ENCODE peak calls at places on chromosomes 11 and 22, in five cellular contexts. B is hippocampal formation; S is Daoy; F is NAMALWA; Z is activated CD8-positive, alpha-beta memory T cell treated with anti-CD3 and anti-CD28 coated beads, Interleukin-2, amount 50 U/mL, for 48 hours. Q is an unnamed sample.

GRCh38 chr11:75733346-75734107 is 15.9 kb downstream of the MOGAT2 start:
- DNase-seq in B (no peak), S (peak), F (no peak), Z (no peak), Q (no peak)

GRCh38 chr11:123129920-123130319 is 65.1 kb downstream of the CLMP start:
- DNase-seq in B (no peak), S (peak), F (no peak), Z (no peak), Q (no peak)

GRCh38 chr11:60959445-60959844 is 7.5 kb upstream of the SLC15A3 start:
- DNase-seq in B (no peak), S (no peak), F (no peak), Z (no peak), Q (no peak)

GRCh38 chr11:36037031-36037430 is 93.2 kb downstream of the LDLRAD3 start:
- DNase-seq in B (no peak), S (peak), F (no peak), Z (no peak), Q (no peak)

GRCh38 chr11:61728940-61729219 is 23.6 kb upstream of the MYRF start:
- DNase-seq in B (no peak), S (peak), F (no peak), Z (no peak), Q (no peak)

GRCh38 chr11:121004196-121004840 is 19.6 kb upstream of the TBCEL start:
- DNase-seq in B (no peak), S (no peak), F (no peak), Z (no peak), Q (no peak)

GRCh38 chr11:116840224-116840745 is 2.9 kb upstream of the APOA1 start:
- DNase-seq in B (no peak), S (no peak), F (no peak), Z (no peak), Q (peak)

GRCh38 chr22:19610518-19611253 is 86.5 kb upstream of the CLDN5 start:
- DNase-seq in B (no peak), S (no peak), F (no peak), Z (peak), Q (no peak)

GRCh38 chr11:31799036-31799793 is 11.9 kb downstream of the PAX6 start:
- DNase-seq in B (no peak), S (no peak), F (no peak), Z (no peak), Q (no peak)

GRCh38 chr11:1546536-1547466 is 25.3 kb downstream of the DUSP8 start:
- DNase-seq in B (no peak), S (peak), F (peak), Z (peak), Q (peak)

GRCh38 chr22:46320716-46321386 is 14.7 kb upstream of the TRMU start:
- DNase-seq in B (no peak), S (no peak), F (no peak), Z (no peak), Q (no peak)

GRCh38 chr11:102783720-102784119 is 3.3 kb upstream of the MMP10 start:
- DNase-seq in B (no peak), S (no peak), F (no peak), Z (no peak), Q (no peak)

GRCh38 chr11:66543263-66544107 is 2.4 kb downstream of the ZDHHC24 start:
- DNase-seq in B (peak), S (no peak), F (peak), Z (peak), Q (peak)

GRCh38 chr22:45455212-45455611 is 41.7 kb downstream of the RIBC2 start:
- DNase-seq in B (no peak), S (no peak), F (no peak), Z (no peak), Q (no peak)

GRCh38 chr11:134030853-134031252 is 38.0 kb upstream of the JAM3 start:
- DNase-seq in B (no peak), S (no peak), F (peak), Z (no peak), Q (no peak)

GRCh38 chr11:77182542-77183420 is 54.7 kb downstream of the MYO7A start:
- DNase-seq in B (no peak), S (no peak), F (no peak), Z (no peak), Q (no peak)

GRCh38 chr11:31803813-31804438 is 7.2 kb downstream of the PAX6 start:
- DNase-seq in B (no peak), S (no peak), F (no peak), Z (no peak), Q (peak)

GRCh38 chr11:68081691-68082090 is 39.5 kb downstream of the CHKA start:
- DNase-seq in B (no peak), S (no peak), F (no peak), Z (no peak), Q (no peak)

GRCh38 chr11:112995423-112996084 is 34.3 kb downstream of the NCAM1 start:
- DNase-seq in B (no peak), S (no peak), F (no peak), Z (no peak), Q (no peak)

GRCh38 chr22:29782061-29782845 is 15.1 kb downstream of the UQCR10 start:
- DNase-seq in B (peak), S (peak), F (no peak), Z (no peak), Q (no peak)

GRCh38 chr11:85809881-85810280 is 1.1 kb downstream of the SYTL2 start:
- DNase-seq in B (peak), S (peak), F (peak), Z (no peak), Q (peak)

GRCh38 chr11:129251067-129251466 is 58.9 kb upstream of the ARHGAP32 start:
- DNase-seq in B (no peak), S (peak), F (no peak), Z (no peak), Q (no peak)

GRCh38 chr11:94602430-94603372 is 35.5 kb downstream of the PIWIL4 start:
- DNase-seq in B (no peak), S (peak), F (peak), Z (no peak), Q (peak)

GRCh38 chr11:60528934-60529333 is 13.7 kb downstream of the MS4A13 start:
- DNase-seq in B (no peak), S (no peak), F (peak), Z (no peak), Q (peak)

GRCh38 chr22:48579035-48579914 is 1248.4 kb downstream of the BRD1 start:
- DNase-seq in B (no peak), S (peak), F (no peak), Z (no peak), Q (no peak)

GRCh38 chr11:71466358-71466757 is 13.4 kb downstream of the NADSYN1 start:
- DNase-seq in B (no peak), S (no peak), F (no peak), Z (no peak), Q (no peak)

GRCh38 chr11:67269401-67270255 is 3.4 kb downstream of the GRK2 start:
- DNase-seq in B (no peak), S (no peak), F (no peak), Z (no peak), Q (peak)

GRCh38 chr11:44858796-44859527 is 91.7 kb downstream of the TP53I11 start:
- DNase-seq in B (no peak), S (no peak), F (no peak), Z (no peak), Q (no peak)

GRCh38 chr11:16862733-16863132 is 124.3 kb downstream of the C11orf58 start:
- DNase-seq in B (no peak), S (no peak), F (no peak), Z (no peak), Q (no peak)

GRCh38 chr11:61579398-61580291 is 1.2 kb downstream of the SYT7 start:
- DNase-seq in B (no peak), S (no peak), F (peak), Z (no peak), Q (no peak)

Q was measured in Kasumi-1.